ENCODE peak calls at places on chromosomes 7 and 10, in eight cellular contexts. One of them, this sample, is unnamed.
A peak's percentile ranks its signal among the peaks of the same experiment; 100 is the strongest.

GRCh38 chr10:34702093-34702952 is 112.8 kb downstream of the PARD3 start:
- DNase-seq in esophagus squamous epithelium: no peak
- DNase-seq in PC-9: peak; percentile 53
- DNase-seq in stomach: no peak
- DNase-seq in A549: no peak
- DNase-seq in fibroblast of lung: no peak
- DNase-seq in uterus: no peak
- DNase-seq in Karpas-422: no peak
- DNase-seq in this sample: no peak

GRCh38 chr10:125096371-125096770 is 64.0 kb downstream of the CTBP2 start:
- DNase-seq in esophagus squamous epithelium: no peak
- DNase-seq in PC-9: no peak
- DNase-seq in stomach: no peak
- DNase-seq in A549: no peak
- DNase-seq in fibroblast of lung: peak; percentile 45
- DNase-seq in uterus: no peak
- DNase-seq in Karpas-422: no peak
- DNase-seq in this sample: no peak

GRCh38 chr10:76297787-76298281 is 866.4 kb downstream of the LRMDA start:
- DNase-seq in esophagus squamous epithelium: no peak
- DNase-seq in PC-9: no peak
- DNase-seq in stomach: peak; percentile 57
- DNase-seq in A549: no peak
- DNase-seq in fibroblast of lung: no peak
- DNase-seq in uterus: no peak
- DNase-seq in Karpas-422: no peak
- DNase-seq in this sample: no peak

GRCh38 chr7:13989944-13990295 is 454 bp upstream of the ETV1 start:
- DNase-seq in esophagus squamous epithelium: no peak
- DNase-seq in PC-9: no peak
- DNase-seq in stomach: no peak
- DNase-seq in A549: no peak
- DNase-seq in fibroblast of lung: no peak
- DNase-seq in uterus: no peak
- DNase-seq in Karpas-422: no peak
- DNase-seq in this sample: no peak

GRCh38 chr10:79354141-79354540 is 6.9 kb downstream of the PPIF start:
- DNase-seq in esophagus squamous epithelium: no peak
- DNase-seq in PC-9: no peak
- DNase-seq in stomach: no peak
- DNase-seq in A549: no peak
- DNase-seq in fibroblast of lung: no peak
- DNase-seq in uterus: no peak
- DNase-seq in Karpas-422: no peak
- DNase-seq in this sample: no peak

GRCh38 chr7:123537026-123537642 is 2.7 kb upstream of the IQUB start:
- DNase-seq in esophagus squamous epithelium: no peak
- DNase-seq in PC-9: no peak
- DNase-seq in stomach: no peak
- DNase-seq in A549: peak; percentile 25
- DNase-seq in fibroblast of lung: no peak
- DNase-seq in uterus: no peak
- DNase-seq in Karpas-422: peak; percentile 59
- DNase-seq in this sample: no peak

GRCh38 chr10:69703766-69704191 is 73.7 kb downstream of the FAM241B start:
- DNase-seq in esophagus squamous epithelium: no peak
- DNase-seq in PC-9: no peak
- DNase-seq in stomach: no peak
- DNase-seq in A549: peak; percentile 17
- DNase-seq in fibroblast of lung: peak; percentile 93
- DNase-seq in uterus: no peak
- DNase-seq in Karpas-422: no peak
- DNase-seq in this sample: no peak

GRCh38 chr7:23055582-23056178 is 41.8 kb upstream of the HYCC1 start:
- DNase-seq in esophagus squamous epithelium: no peak
- DNase-seq in PC-9: peak; percentile 49
- DNase-seq in stomach: peak; percentile 31
- DNase-seq in A549: peak; percentile 73
- DNase-seq in fibroblast of lung: peak; percentile 60
- DNase-seq in uterus: peak; percentile 43
- DNase-seq in Karpas-422: peak; percentile 86
- DNase-seq in this sample: no peak

GRCh38 chr7:40300146-40300655 is 165.4 kb downstream of the SUGCT start:
- DNase-seq in esophagus squamous epithelium: no peak
- DNase-seq in PC-9: no peak
- DNase-seq in stomach: no peak
- DNase-seq in A549: no peak
- DNase-seq in fibroblast of lung: peak; percentile 80
- DNase-seq in uterus: no peak
- DNase-seq in Karpas-422: no peak
- DNase-seq in this sample: no peak

GRCh38 chr7:24283559-24283899 is 461 bp upstream of the NPY start:
- DNase-seq in esophagus squamous epithelium: no peak
- DNase-seq in PC-9: no peak
- DNase-seq in stomach: no peak
- DNase-seq in A549: no peak
- DNase-seq in fibroblast of lung: peak; percentile 3
- DNase-seq in uterus: no peak
- DNase-seq in Karpas-422: no peak
- DNase-seq in this sample: no peak

GRCh38 chr10:93462881-93463280 is 19.3 kb downstream of the MYOF start:
- DNase-seq in esophagus squamous epithelium: no peak
- DNase-seq in PC-9: no peak
- DNase-seq in stomach: no peak
- DNase-seq in A549: peak; percentile 71
- DNase-seq in fibroblast of lung: peak; percentile 76
- DNase-seq in uterus: peak; percentile 63
- DNase-seq in Karpas-422: no peak
- DNase-seq in this sample: no peak

GRCh38 chr7:137870684-137871083 is 23.9 kb upstream of the DGKI start:
- DNase-seq in esophagus squamous epithelium: no peak
- DNase-seq in PC-9: no peak
- DNase-seq in stomach: no peak
- DNase-seq in A549: no peak
- DNase-seq in fibroblast of lung: no peak
- DNase-seq in uterus: no peak
- DNase-seq in Karpas-422: no peak
- DNase-seq in this sample: no peak
- H3K9me3 ChIP-seq in esophagus squamous epithelium: no peaks in the 10 kb centered on the region
- H3K9me3 ChIP-seq in PC-9: no peaks in the 10 kb centered on the region
- H3K9me3 ChIP-seq in stomach: peaks cover 4% of the 10 kb centered on the region
- H3K9me3 ChIP-seq in A549: peaks cover 9% of the 10 kb centered on the region
- H3K9me3 ChIP-seq in fibroblast of lung: no peaks in the 10 kb centered on the region
- H3K9me3 ChIP-seq in uterus: no peaks in the 10 kb centered on the region
- H3K9me3 ChIP-seq in Karpas-422: no peaks in the 10 kb centered on the region
- H3K9me3 ChIP-seq in this sample: no peaks in the 10 kb centered on the region

GRCh38 chr7:110168010-110168409 is 922.9 kb upstream of the LRRN3 start:
- DNase-seq in esophagus squamous epithelium: no peak
- DNase-seq in PC-9: no peak
- DNase-seq in stomach: no peak
- DNase-seq in A549: no peak
- DNase-seq in fibroblast of lung: peak; percentile 31
- DNase-seq in uterus: no peak
- DNase-seq in Karpas-422: no peak
- DNase-seq in this sample: no peak
- H3K9me3 ChIP-seq in esophagus squamous epithelium: no peaks in the 10 kb centered on the region
- H3K9me3 ChIP-seq in PC-9: peaks cover 6% of the 10 kb centered on the region
- H3K9me3 ChIP-seq in stomach: no peaks in the 10 kb centered on the region
- H3K9me3 ChIP-seq in A549: no peaks in the 10 kb centered on the region
- H3K9me3 ChIP-seq in fibroblast of lung: no peaks in the 10 kb centered on the region
- H3K9me3 ChIP-seq in uterus: no peaks in the 10 kb centered on the region
- H3K9me3 ChIP-seq in Karpas-422: peaks cover 10% of the 10 kb centered on the region
- H3K9me3 ChIP-seq in this sample: no peaks in the 10 kb centered on the region

GRCh38 chr10:101285093-101285463 is 55.8 kb upstream of the LBX1 start:
- DNase-seq in esophagus squamous epithelium: no peak
- DNase-seq in PC-9: no peak
- DNase-seq in stomach: no peak
- DNase-seq in A549: no peak
- DNase-seq in fibroblast of lung: no peak
- DNase-seq in uterus: no peak
- DNase-seq in Karpas-422: no peak
- DNase-seq in this sample: no peak

GRCh38 chr10:101285519-101286070 is 56.3 kb upstream of the LBX1 start:
- DNase-seq in esophagus squamous epithelium: no peak
- DNase-seq in PC-9: no peak
- DNase-seq in stomach: no peak
- DNase-seq in A549: no peak
- DNase-seq in fibroblast of lung: no peak
- DNase-seq in uterus: no peak
- DNase-seq in Karpas-422: no peak
- DNase-seq in this sample: no peak

GRCh38 chr10:101282937-101283336 is 53.7 kb upstream of the LBX1 start:
- DNase-seq in esophagus squamous epithelium: no peak
- DNase-seq in PC-9: no peak
- DNase-seq in stomach: no peak
- DNase-seq in A549: no peak
- DNase-seq in fibroblast of lung: no peak
- DNase-seq in uterus: no peak
- DNase-seq in Karpas-422: no peak
- DNase-seq in this sample: no peak

GRCh38 chr10:101283762-101284161 is 54.5 kb upstream of the LBX1 start:
- DNase-seq in esophagus squamous epithelium: no peak
- DNase-seq in PC-9: no peak
- DNase-seq in stomach: no peak
- DNase-seq in A549: no peak
- DNase-seq in fibroblast of lung: no peak
- DNase-seq in uterus: no peak
- DNase-seq in Karpas-422: no peak
- DNase-seq in this sample: no peak

DNA sequence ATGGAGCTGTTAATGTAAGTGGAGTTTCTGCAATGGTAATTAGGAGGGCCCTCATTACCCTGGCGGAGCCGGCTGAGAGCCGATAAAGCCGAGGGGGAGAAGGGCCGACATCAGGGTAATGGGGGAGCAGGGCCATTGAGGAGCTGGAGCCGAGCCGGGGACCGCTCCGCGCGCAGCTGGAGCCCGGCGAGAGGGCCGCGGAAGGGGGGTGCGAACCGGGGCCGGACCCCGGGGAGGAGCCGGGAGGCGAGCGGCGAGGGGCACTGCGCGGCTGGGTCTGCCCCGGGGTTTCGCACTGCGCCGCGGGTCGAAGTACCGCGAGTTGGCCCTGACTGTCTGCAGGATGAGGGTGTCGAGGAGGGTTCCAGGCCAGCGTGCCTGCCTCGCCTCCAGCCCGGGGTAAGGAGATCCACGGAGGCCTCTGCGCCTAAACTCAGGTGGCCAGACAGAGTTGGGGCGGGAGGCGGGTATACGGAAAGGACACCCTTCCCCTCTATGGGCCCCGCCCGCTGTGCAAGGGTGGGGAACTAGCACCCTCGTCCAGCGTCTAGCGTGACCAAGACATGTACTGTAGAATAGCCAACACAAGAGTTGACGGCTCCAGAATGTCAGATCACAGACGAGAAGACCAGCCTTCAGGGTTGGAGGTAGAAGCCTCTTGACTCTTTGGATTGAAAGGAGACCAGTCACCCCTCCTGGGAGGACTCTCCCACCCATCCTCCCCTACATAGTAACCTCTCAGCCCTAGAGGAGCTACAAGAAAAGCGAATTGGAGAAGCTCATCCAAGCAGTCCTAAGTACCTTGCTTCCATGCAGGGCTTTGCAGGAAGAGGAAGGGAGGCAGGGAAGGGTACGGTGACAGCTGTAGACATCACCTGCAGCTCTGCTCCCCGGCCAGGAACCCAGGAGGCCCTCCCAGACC is 55.2 kb upstream of the LBX1 start:
- DNase-seq in esophagus squamous epithelium: no peak
- DNase-seq in PC-9: no peak
- DNase-seq in stomach: no peak
- DNase-seq in A549: no peak
- DNase-seq in fibroblast of lung: no peak
- DNase-seq in uterus: no peak
- DNase-seq in Karpas-422: no peak
- DNase-seq in this sample: no peak
- H3K9me3 ChIP-seq in esophagus squamous epithelium: no peaks in the 10 kb centered on the region
- H3K9me3 ChIP-seq in PC-9: no peaks in the 10 kb centered on the region
- H3K9me3 ChIP-seq in stomach: no peaks in the 10 kb centered on the region
- H3K9me3 ChIP-seq in A549: no peaks in the 10 kb centered on the region
- H3K9me3 ChIP-seq in fibroblast of lung: no peaks in the 10 kb centered on the region
- H3K9me3 ChIP-seq in uterus: no peaks in the 10 kb centered on the region
- H3K9me3 ChIP-seq in Karpas-422: no peaks in the 10 kb centered on the region
- H3K9me3 ChIP-seq in this sample: no peaks in the 10 kb centered on the region

GRCh38 chr7:92354214-92354613 is 93.1 kb upstream of the GATAD1 start:
- DNase-seq in esophagus squamous epithelium: no peak
- DNase-seq in PC-9: no peak
- DNase-seq in stomach: no peak
- DNase-seq in A549: no peak
- DNase-seq in fibroblast of lung: no peak
- DNase-seq in uterus: no peak
- DNase-seq in Karpas-422: no peak
- DNase-seq in this sample: no peak

GRCh38 chr7:92362131-92362530 is 85.2 kb upstream of the GATAD1 start:
- DNase-seq in esophagus squamous epithelium: no peak
- DNase-seq in PC-9: no peak
- DNase-seq in stomach: no peak
- DNase-seq in A549: no peak
- DNase-seq in fibroblast of lung: peak; percentile 60
- DNase-seq in uterus: no peak
- DNase-seq in Karpas-422: no peak
- DNase-seq in this sample: no peak

GRCh38 chr7:92360387-92360786 is 86.9 kb upstream of the GATAD1 start:
- DNase-seq in esophagus squamous epithelium: no peak
- DNase-seq in PC-9: no peak
- DNase-seq in stomach: no peak
- DNase-seq in A549: no peak
- DNase-seq in fibroblast of lung: peak; percentile 45
- DNase-seq in uterus: no peak
- DNase-seq in Karpas-422: no peak
- DNase-seq in this sample: no peak

GRCh38 chr7:92357260-92357659 is 90.0 kb upstream of the GATAD1 start:
- DNase-seq in esophagus squamous epithelium: no peak
- DNase-seq in PC-9: no peak
- DNase-seq in stomach: no peak
- DNase-seq in A549: no peak
- DNase-seq in fibroblast of lung: no peak
- DNase-seq in uterus: no peak
- DNase-seq in Karpas-422: no peak
- DNase-seq in this sample: no peak

DNA sequence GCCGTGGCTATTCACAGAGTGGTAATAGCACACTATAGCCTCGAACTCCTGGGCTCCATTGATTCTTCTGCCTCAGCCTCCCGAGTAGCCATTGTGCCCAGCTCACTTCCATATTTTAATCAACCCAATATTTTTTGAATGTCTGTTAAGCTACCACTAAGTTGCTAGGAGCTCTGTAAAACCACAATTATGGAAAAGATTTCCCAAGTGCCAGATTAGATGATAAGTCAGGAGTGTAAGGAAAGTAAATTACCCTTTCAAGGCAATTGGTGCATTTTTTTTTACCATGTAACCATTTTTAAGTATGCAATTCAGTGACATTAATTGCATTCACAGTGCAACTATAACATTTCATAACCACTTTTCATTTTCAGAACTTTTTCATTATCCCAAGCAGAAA is 87.5 kb upstream of the GATAD1 start:
- DNase-seq in esophagus squamous epithelium: no peak
- DNase-seq in PC-9: no peak
- DNase-seq in stomach: no peak
- DNase-seq in A549: no peak
- DNase-seq in fibroblast of lung: peak; percentile 62
- DNase-seq in uterus: no peak
- DNase-seq in Karpas-422: no peak
- DNase-seq in this sample: no peak
- H3K9me3 ChIP-seq in esophagus squamous epithelium: no peaks in the 10 kb centered on the region
- H3K9me3 ChIP-seq in PC-9: no peaks in the 10 kb centered on the region
- H3K9me3 ChIP-seq in stomach: no peaks in the 10 kb centered on the region
- H3K9me3 ChIP-seq in A549: no peaks in the 10 kb centered on the region
- H3K9me3 ChIP-seq in fibroblast of lung: no peaks in the 10 kb centered on the region
- H3K9me3 ChIP-seq in uterus: no peaks in the 10 kb centered on the region
- H3K9me3 ChIP-seq in Karpas-422: no peaks in the 10 kb centered on the region
- H3K9me3 ChIP-seq in this sample: no peaks in the 10 kb centered on the region

GRCh38 chr7:28973591-28973990 is 15.5 kb upstream of the TRIL start:
- DNase-seq in esophagus squamous epithelium: no peak
- DNase-seq in PC-9: no peak
- DNase-seq in stomach: no peak
- DNase-seq in A549: no peak
- DNase-seq in fibroblast of lung: no peak
- DNase-seq in uterus: no peak
- DNase-seq in Karpas-422: no peak
- DNase-seq in this sample: no peak
- H3K9me3 ChIP-seq in esophagus squamous epithelium: peaks cover 13% of the 10 kb centered on the region
- H3K9me3 ChIP-seq in PC-9: peaks cover 22% of the 10 kb centered on the region
- H3K9me3 ChIP-seq in stomach: peaks cover 34% of the 10 kb centered on the region
- H3K9me3 ChIP-seq in A549: peaks cover 38% of the 10 kb centered on the region
- H3K9me3 ChIP-seq in fibroblast of lung: no peaks in the 10 kb centered on the region
- H3K9me3 ChIP-seq in uterus: no peaks in the 10 kb centered on the region
- H3K9me3 ChIP-seq in Karpas-422: peaks cover 6% of the 10 kb centered on the region
- H3K9me3 ChIP-seq in this sample: no peaks in the 10 kb centered on the region